ENCODE peak calls at places on chromosome 17, in five cellular contexts. K is lower lobe of right lung, H is endodermal cell, X is left lung, S is AG04450. P is an unnamed sample.

GRCh38 chr17:82838386-82839063 is 1.3 kb downstream of the ZNF750 start:
- DNase-seq in S (no peak), H (peak; percentile 45), X (no peak), K (peak; percentile 90), P (no peak)

GRCh38 chr17:8162232-8162996 is at the start of gene VAMP2:
- DNase-seq in K (peak; percentile 89), S (no peak), H (peak; percentile 91), X (peak; percentile 95), P (peak; percentile 62)

GRCh38 chr17:52376137-52376536 is 217.6 kb upstream of the CA10 start:
- DNase-seq in H (peak; percentile 74), S (no peak), X (no peak), K (no peak), P (no peak)

GRCh38 chr17:72117748-72118587 is 2.9 kb upstream of the SOX9 start:
- DNase-seq in S (no peak), H (peak; percentile 88), X (peak; percentile 77), K (no peak), P (no peak)

GRCh38 chr17:61399131-61400057 is at the start of gene TBX2:
- DNase-seq in H (peak; percentile 96), K (peak; percentile 71), X (peak; percentile 80), S (peak; percentile 93), P (no peak)

GRCh38 chr17:14156689-14157088 is 80.0 kb downstream of the CDRT15 start:
- DNase-seq in X (no peak), K (no peak), H (no peak), S (peak; percentile 45), P (no peak)

GRCh38 chr17:56972111-56972730 is 5.7 kb upstream of the SCPEP1 start:
- DNase-seq in K (no peak), X (no peak), H (no peak), S (no peak), P (no peak)

GRCh38 chr17:75267146-75267402 is 4.0 kb downstream of the MIF4GD start:
- DNase-seq in K (peak; percentile 70), H (no peak), S (no peak), X (no peak), P (no peak)

GRCh38 chr17:80372922-80373570 is 41.9 kb upstream of the ENDOV start:
- DNase-seq in X (peak; percentile 65), K (no peak), H (no peak), S (no peak), P (no peak)

GRCh38 chr17:68433911-68434503 is 23.3 kb downstream of the WIPI1 start:
- DNase-seq in K (no peak), X (no peak), S (no peak), H (no peak), P (peak; percentile 58)

GRCh38 chr17:74875970-74876593 is 3.3 kb upstream of the FDXR start:
- DNase-seq in S (no peak), K (no peak), X (no peak), H (peak; percentile 70), P (no peak)

GRCh38 chr17:82030470-82031302 is 792 bp upstream of the RAC3 start:
- DNase-seq in X (peak; percentile 96), K (peak; percentile 89), S (peak; percentile 51), H (peak; percentile 99), P (peak; percentile 83)

GRCh38 chr17:2598166-2598565 is 4.7 kb downstream of the PAFAH1B1 start:
- DNase-seq in X (no peak), S (no peak), K (no peak), H (peak; percentile 21), P (no peak)

GRCh38 chr17:17725853-17726720 is 44.8 kb downstream of the RAI1 start:
- DNase-seq in K (no peak), S (no peak), X (no peak), H (peak; percentile 75), P (no peak)
- H3K27me3 ChIP-seq in K (no peaks in the 10 kb centered on the region), S (no peaks in the 10 kb centered on the region), X (no peaks in the 10 kb centered on the region), H (peaks cover 20% of the 10 kb centered on the region), P (no peaks in the 10 kb centered on the region)

GRCh38 chr17:5892897-5893656 is 177.1 kb upstream of the WSCD1 start:
- DNase-seq in K (no peak), H (no peak), X (no peak), S (no peak), P (no peak)
- H3K27me3 ChIP-seq in K (no peaks in the 10 kb centered on the region), H (no peaks in the 10 kb centered on the region), X (no peaks in the 10 kb centered on the region), S (no peaks in the 10 kb centered on the region), P (no peaks in the 10 kb centered on the region)

DNA sequence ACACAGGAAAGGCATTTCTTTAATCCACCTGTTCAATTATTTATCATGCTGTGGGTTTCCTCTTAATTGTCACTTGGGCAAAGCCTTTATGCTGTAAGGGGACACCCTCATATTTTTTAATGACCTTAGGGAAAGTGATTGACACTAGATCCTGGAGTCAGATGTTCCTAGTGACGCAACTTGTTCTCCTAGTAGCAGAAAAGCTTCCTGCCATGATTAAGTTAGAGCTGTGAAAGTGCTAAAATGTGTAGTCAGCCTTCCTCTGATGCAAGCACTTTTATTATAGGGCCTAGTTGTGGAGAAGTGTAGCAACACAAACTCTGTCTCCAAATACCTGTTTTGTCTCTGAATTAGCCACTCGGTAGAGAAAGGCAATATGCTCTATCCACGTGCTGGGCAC is 12.3 kb downstream of the TMEM100 start:
- DNase-seq in H (peak; percentile 22), S (no peak), X (no peak), K (no peak), P (no peak)
- H3K27me3 ChIP-seq in H (no peaks in the 10 kb centered on the region), S (no peaks in the 10 kb centered on the region), X (no peaks in the 10 kb centered on the region), K (no peaks in the 10 kb centered on the region), P (no peaks in the 10 kb centered on the region)

GRCh38 chr17:49914096-49914490 is 54.9 kb upstream of the DLX4 start:
- DNase-seq in S (no peak), X (no peak), K (no peak), H (peak; percentile 65), P (no peak)

GRCh38 chr17:49915260-49915659 is 53.7 kb upstream of the DLX4 start:
- DNase-seq in H (peak; percentile 50), K (no peak), S (no peak), X (no peak), P (no peak)

GRCh38 chr17:49915670-49916069 is 53.3 kb upstream of the DLX4 start:
- DNase-seq in H (peak; percentile 88), K (no peak), X (no peak), S (no peak), P (no peak)

GRCh38 chr17:49913226-49914095 is 55.5 kb upstream of the DLX4 start:
- DNase-seq in S (no peak), X (no peak), K (no peak), H (peak; percentile 54), P (no peak)

GRCh38 chr17:49914664-49915063 is 54.3 kb upstream of the DLX4 start:
- DNase-seq in H (no peak), K (no peak), S (no peak), X (no peak), P (no peak)
- H3K27me3 ChIP-seq in H (peaks cover 28% of the 10 kb centered on the region), K (peaks cover 39% of the 10 kb centered on the region), S (peaks cover 65% of the 10 kb centered on the region), X (peaks cover 25% of the 10 kb centered on the region), P (peaks cover 17% of the 10 kb centered on the region)

DNA sequence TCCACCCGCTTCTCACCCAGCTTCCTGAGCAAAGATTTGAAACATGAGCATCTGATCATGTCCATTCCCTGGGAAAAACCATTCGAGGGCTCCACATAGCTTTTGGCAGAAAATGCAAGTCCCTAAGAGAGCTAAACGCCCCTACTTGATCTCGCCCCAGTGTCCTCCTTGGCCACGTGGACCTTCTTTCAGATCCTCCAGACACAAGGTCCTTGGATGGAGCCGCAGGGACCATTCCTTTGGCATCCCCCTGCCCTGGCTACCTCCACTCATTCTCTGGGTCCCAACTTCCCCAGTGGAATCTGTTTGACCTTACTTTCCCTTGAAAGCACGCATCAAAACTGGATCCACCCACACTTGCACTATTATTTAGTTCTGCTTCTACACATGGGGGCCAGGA is 146.5 kb downstream of the SDK2 start:
- DNase-seq in X (no peak), K (no peak), H (no peak), S (no peak), P (no peak)
- H3K27me3 ChIP-seq in X (no peaks in the 10 kb centered on the region), K (peaks cover 20% of the 10 kb centered on the region), H (peaks cover 8% of the 10 kb centered on the region), S (peaks cover 4% of the 10 kb centered on the region), P (peaks cover 33% of the 10 kb centered on the region)

DNA sequence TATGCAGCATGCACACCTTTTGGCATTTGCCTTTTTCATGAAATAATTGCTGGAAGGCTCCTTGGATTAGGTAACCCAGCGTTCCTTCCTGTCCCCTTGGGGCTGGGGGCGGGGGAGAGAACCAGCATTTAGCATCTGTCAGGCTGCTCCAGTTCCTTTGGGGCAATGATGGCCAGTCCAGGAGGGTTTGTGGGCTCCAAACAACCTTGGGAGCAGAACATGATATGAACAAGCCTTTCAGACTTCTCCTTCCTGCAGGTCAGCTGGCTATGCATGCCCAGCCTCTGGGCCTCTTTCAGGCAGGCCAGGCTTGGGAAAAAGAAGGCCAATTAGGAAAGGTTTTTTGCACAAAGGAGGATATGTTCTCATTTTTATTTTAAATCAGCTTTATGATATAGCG is 1.1 kb upstream of the SMTNL2 start:
- DNase-seq in H (no peak), X (no peak), K (no peak), S (no peak), P (no peak)
- H3K27me3 ChIP-seq in H (peaks cover 50% of the 10 kb centered on the region), X (peaks cover 27% of the 10 kb centered on the region), K (peaks cover 46% of the 10 kb centered on the region), S (peaks cover 64% of the 10 kb centered on the region), P (peaks cover 41% of the 10 kb centered on the region)

DNA sequence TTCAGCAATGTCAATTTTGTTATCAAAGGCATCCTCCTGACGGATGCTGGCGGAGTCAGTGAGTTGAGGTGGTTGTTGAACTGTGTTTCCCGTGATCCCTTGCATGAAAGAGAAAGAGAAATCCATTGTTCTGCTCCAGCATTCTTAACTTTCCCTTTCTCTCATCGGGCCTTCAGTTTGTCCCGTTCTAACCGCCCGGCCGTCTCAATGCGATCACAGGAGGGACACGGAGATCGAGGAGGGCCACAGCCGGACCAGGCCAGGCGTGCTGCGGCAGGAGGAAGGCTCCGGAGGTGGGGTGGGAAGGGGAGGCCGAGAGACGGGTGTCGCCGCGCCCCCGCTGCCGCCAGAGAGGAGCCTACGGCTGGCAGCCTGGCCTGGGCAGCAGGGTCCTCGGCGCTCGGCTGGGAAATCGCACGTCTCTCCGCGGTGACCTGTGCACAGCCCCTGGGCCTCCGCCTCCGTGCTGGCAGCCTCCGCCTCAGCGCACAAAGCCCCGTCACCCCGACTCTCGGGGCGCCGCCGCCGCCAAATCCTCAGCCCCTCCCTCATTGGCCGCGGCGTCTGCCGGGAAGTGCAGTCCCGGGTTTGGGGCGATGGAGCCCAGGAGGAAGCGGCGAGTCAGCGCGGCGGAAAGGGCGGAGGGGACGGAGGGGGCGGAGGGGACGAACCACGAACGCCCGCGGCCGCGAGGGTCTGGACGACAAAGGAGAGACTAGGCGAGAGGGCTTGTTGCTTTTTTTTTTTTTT is 38.1 kb downstream of the SOST start:
- DNase-seq in X (peak; percentile 97), K (peak; percentile 87), S (no peak), H (peak; percentile 92), P (peak; percentile 89)
- H3K27me3 ChIP-seq in X (no peaks in the 10 kb centered on the region), K (no peaks in the 10 kb centered on the region), S (no peaks in the 10 kb centered on the region), H (peaks cover 3% of the 10 kb centered on the region), P (no peaks in the 10 kb centered on the region)